ENCODE peak calls at places on chromosomes 2 and 18, in seven cellular contexts. C, H, Z, W, T, D and Y are unnamed samples.

GRCh38 chr18:4172491-4172890 is 282.6 kb downstream of the DLGAP1 start:
- DNase-seq in Z (no peak), T (no peak), W (no peak), H (no peak), C (no peak), D (no peak), Y (no peak)

GRCh38 chr18:21105936-21106335 is 5.7 kb downstream of the ROCK1 start:
- DNase-seq in D (no peak), C (no peak), T (no peak), H (no peak), W (no peak), Z (no peak), Y (no peak)

GRCh38 chr2:161976927-161977326 is 97.1 kb downstream of the DPP4 start:
- DNase-seq in W (no peak), Z (no peak), T (no peak), H (no peak), C (no peak), D (no peak), Y (no peak)

GRCh38 chr2:216044883-216045499 is 31.6 kb upstream of the MREG start:
- DNase-seq in D (no peak), Z (no peak), T (no peak), W (no peak), H (no peak), C (no peak), Y (no peak)

GRCh38 chr2:163465440-163465839 is 270.4 kb downstream of the FIGN start:
- DNase-seq in C (no peak), T (no peak), W (no peak), H (no peak), Z (no peak), D (no peak), Y (peak)

GRCh38 chr2:237743561-237744269 is 54.9 kb upstream of the RBM44 start:
- DNase-seq in Z (no peak), H (no peak), T (no peak), W (no peak), C (peak), D (peak), Y (peak)

GRCh38 chr2:60125880-60126444 is 427.5 kb downstream of the BCL11A start:
- DNase-seq in T (no peak), Z (no peak), H (no peak), C (no peak), W (no peak), D (no peak), Y (no peak)

GRCh38 chr2:238632181-238633060 is 205.7 kb downstream of the ASB1 start:
- DNase-seq in D (no peak), C (no peak), Z (no peak), H (no peak), W (no peak), T (no peak), Y (no peak)

GRCh38 chr18:50704541-50704940 is 115.3 kb downstream of the MRO start:
- DNase-seq in H (no peak), Z (no peak), W (no peak), T (no peak), C (no peak), D (no peak), Y (peak)

GRCh38 chr2:191758420-191759199 is 80.7 kb downstream of the NABP1 start:
- DNase-seq in Z (no peak), W (no peak), D (peak), T (peak), C (peak), H (peak), Y (peak)

GRCh38 chr18:3499498-3499897 is 49.5 kb downstream of the TGIF1 start:
- DNase-seq in H (no peak), C (no peak), T (no peak), D (peak), Z (no peak), W (no peak), Y (no peak)

GRCh38 chr18:22813648-22814328 is 119.3 kb upstream of the RBBP8 start:
- DNase-seq in H (no peak), C (no peak), T (no peak), D (peak), W (no peak), Z (no peak), Y (peak)

GRCh38 chr2:133666621-133667020 is 98.4 kb upstream of the NCKAP5 start:
- DNase-seq in C (no peak), W (no peak), H (no peak), D (peak), T (no peak), Z (no peak), Y (no peak)

GRCh38 chr2:207854484-207855386 is 85.0 kb upstream of the FZD5 start:
- DNase-seq in C (no peak), W (no peak), H (no peak), D (peak), T (no peak), Z (no peak), Y (peak)

GRCh38 chr2:216574046-216574445 is 59.2 kb upstream of the IGFBP2 start:
- DNase-seq in C (no peak), T (no peak), D (peak), H (no peak), W (no peak), Z (no peak), Y (no peak)

GRCh38 chr18:57008001-57008686 is 138.7 kb upstream of the BOD1L2 start:
- DNase-seq in H (no peak), T (no peak), D (no peak), C (no peak), Z (no peak), W (no peak), Y (no peak)

GRCh38 chr2:96870631-96871255 is 863 bp upstream of the SEMA4C start:
- DNase-seq in C (peak), D (no peak), H (peak), T (peak), W (no peak), Z (no peak), Y (no peak)